ENCODE peak calls at places on chromosomes 11 and 22, in seven cellular contexts. K is iPS DF 6.9, Y is T follicular helper cell, H is MCF 10A, F is T-cell, S is NCI-H2081, R is immature natural killer cell. I is an unnamed sample.

GRCh38 chr11:103055174-103055890 is 36.6 kb downstream of the DCUN1D5 start:
- DNase-seq in S (peak; percentile 33), R (peak; percentile 14), F (no peak), H (peak; percentile 42), K (no peak), Y (no peak), I (peak; percentile 60)

GRCh38 chr22:28369849-28370248 is 309.8 kb downstream of the TTC28 start:
- DNase-seq in H (no peak), F (no peak), S (no peak), K (no peak), Y (no peak), R (no peak), I (no peak)

GRCh38 chr11:118161786-118162185 is 9.2 kb upstream of the SCN4B start:
- DNase-seq in F (no peak), H (no peak), Y (no peak), K (no peak), R (no peak), S (no peak), I (no peak)

GRCh38 chr22:26648011-26648497 is 9.3 kb upstream of the MIAT start:
- DNase-seq in F (peak; percentile 47), Y (no peak), K (no peak), R (peak; percentile 53), H (no peak), S (peak; percentile 93), I (no peak)

GRCh38 chr11:19520681-19521080 is 192.0 kb upstream of the NAV2 start:
- DNase-seq in Y (no peak), H (no peak), F (no peak), S (no peak), K (no peak), R (no peak), I (no peak)

GRCh38 chr11:57345555-57346151 is 7.5 kb downstream of the P2RX3 start:
- DNase-seq in K (no peak), Y (peak; percentile 59), H (peak; percentile 85), S (peak; percentile 75), F (peak; percentile 66), R (peak; percentile 57), I (peak; percentile 97)

GRCh38 chr22:28817919-28818859 is 17.8 kb upstream of the XBP1 start:
- DNase-seq in Y (no peak), H (no peak), S (no peak), K (no peak), F (no peak), R (no peak), I (peak; percentile 76)

GRCh38 chr22:43009444-43009843 is 5.5 kb downstream of the PACSIN2 start:
- DNase-seq in S (no peak), H (no peak), R (no peak), K (no peak), F (no peak), Y (no peak), I (no peak)

GRCh38 chr22:41290262-41291221 is 4.6 kb upstream of the RANGAP1 start:
- DNase-seq in H (peak; percentile 34), Y (no peak), R (no peak), S (no peak), F (no peak), K (no peak), I (no peak)

GRCh38 chr22:19644314-19645223 is 69.7 kb upstream of the SEPTIN5 start:
- DNase-seq in Y (no peak), K (no peak), S (no peak), R (no peak), F (no peak), H (no peak), I (no peak)

GRCh38 chr11:103202048-103202651 is 92.9 kb downstream of the DYNC2H1 start:
- DNase-seq in S (peak; percentile 21), Y (no peak), R (no peak), H (peak; percentile 54), F (no peak), K (peak; percentile 5), I (peak; percentile 57)

GRCh38 chr11:85947431-85948272 is 92.5 kb downstream of the CCDC83 start:
- DNase-seq in S (no peak), F (no peak), H (peak; percentile 81), R (no peak), K (no peak), Y (no peak), I (peak; percentile 35)

GRCh38 chr11:22163394-22163797 is 29.5 kb upstream of the ANO5 start:
- DNase-seq in S (no peak), K (no peak), Y (no peak), F (no peak), H (peak; percentile 5), R (no peak), I (no peak)

GRCh38 chr22:50276143-50276542 is 6.0 kb upstream of the MAPK11 start:
- DNase-seq in H (no peak), K (no peak), R (peak; percentile 54), S (no peak), F (peak; percentile 31), Y (no peak), I (peak; percentile 59)

GRCh38 chr11:122344281-122344680 is 228.3 kb upstream of the BLID start:
- DNase-seq in S (no peak), F (no peak), H (peak; percentile 42), K (no peak), R (no peak), Y (no peak), I (no peak)

GRCh38 chr11:34667810-34668582 is 47.1 kb downstream of the EHF start:
- DNase-seq in R (no peak), S (peak; percentile 33), F (no peak), Y (no peak), H (no peak), K (no peak), I (peak; percentile 77)

GRCh38 chr22:48490513-48491411 is 1336.9 kb downstream of the BRD1 start:
- DNase-seq in H (no peak), R (no peak), F (no peak), S (no peak), Y (no peak), K (no peak), I (no peak)

GRCh38 chr11:2768471-2769408 is 68.9 kb upstream of the KCNQ1OT1 start:
- DNase-seq in Y (no peak), S (no peak), H (peak; percentile 59), R (no peak), F (no peak), K (no peak), I (no peak)

GRCh38 chr11:35800970-35801953 is 138.7 kb downstream of the TRIM44 start:
- DNase-seq in S (no peak), F (no peak), K (no peak), Y (no peak), R (peak; percentile 6), H (no peak), I (no peak)

GRCh38 chr11:59615132-59615636 is 390 bp downstream of the OSBP start:
- DNase-seq in K (no peak), Y (peak; percentile 64), H (peak; percentile 46), S (peak; percentile 15), R (no peak), F (peak; percentile 76), I (peak; percentile 77)

GRCh38 chr22:45503071-45503815 is 560 bp downstream of the FBLN1 start:
- DNase-seq in S (no peak), H (peak; percentile 50), Y (no peak), R (no peak), K (no peak), F (no peak), I (no peak)